ENCODE peak calls at places on chromosomes 13 and 19, in eight cellular contexts. H, R, P, U, K, C, X and G are unnamed samples.

GRCh38 chr19:10346509-10346908 is 7.1 kb upstream of the ICAM3 start:
- DNase-seq in H (no peak), K (no peak), P (no peak), R (no peak), U (no peak), X (no peak), C (no peak), G (no peak)

GRCh38 chr19:7191946-7192691 is 102.1 kb downstream of the INSR start:
- DNase-seq in U (peak; percentile 56), P (no peak), H (no peak), R (no peak), C (no peak), X (no peak), K (no peak), G (peak; percentile 74)

GRCh38 chr13:41213316-41213715 is 18.9 kb upstream of the KBTBD7 start:
- DNase-seq in X (no peak), K (no peak), C (no peak), H (no peak), R (no peak), P (no peak), U (no peak), G (no peak)

GRCh38 chr19:5166262-5166661 is 174.3 kb downstream of the PTPRS start:
- DNase-seq in K (no peak), U (no peak), H (no peak), P (no peak), C (peak; percentile 17), X (no peak), R (no peak), G (no peak)

GRCh38 chr13:52395704-52396103 is 10.3 kb downstream of the THSD1 start:
- DNase-seq in C (no peak), U (no peak), R (no peak), K (peak; percentile 50), P (no peak), X (no peak), H (no peak), G (no peak)

GRCh38 chr13:20637811-20638210 is 65.7 kb upstream of the IL17D start:
- DNase-seq in P (no peak), C (no peak), R (no peak), X (no peak), U (no peak), K (no peak), H (no peak), G (no peak)

GRCh38 chr13:98842858-98843481 is 90.5 kb upstream of the SLC15A1 start:
- DNase-seq in X (peak; percentile 54), U (peak; percentile 81), K (peak; percentile 93), H (peak; percentile 86), R (peak; percentile 74), P (peak; percentile 49), C (peak; percentile 43), G (peak; percentile 69)

GRCh38 chr19:3335431-3336350 is 30.7 kb upstream of the NFIC start:
- DNase-seq in U (peak; percentile 90), P (no peak), C (no peak), K (peak; percentile 48), X (no peak), H (no peak), R (peak; percentile 63), G (no peak)

GRCh38 chr19:2819540-2820111 is at the start of gene ZNF554:
- DNase-seq in H (peak; percentile 100), C (peak; percentile 79), K (peak; percentile 98), R (peak; percentile 99), P (peak; percentile 99), X (peak; percentile 95), U (peak; percentile 97), G (peak; percentile 99)

GRCh38 chr13:111536239-111536638 is 215.8 kb downstream of the TEX29 start:
- DNase-seq in R (no peak), X (no peak), P (no peak), C (no peak), U (no peak), K (no peak), H (no peak), G (no peak)

GRCh38 chr13:94550030-94550738 is 45.8 kb downstream of the TGDS start:
- DNase-seq in R (no peak), U (peak; percentile 47), X (no peak), P (no peak), C (peak; percentile 7), K (no peak), H (no peak), G (no peak)

GRCh38 chr19:35742121-35742724 is at the start of gene IGFLR1:
- DNase-seq in R (no peak), X (no peak), U (no peak), P (no peak), C (no peak), H (no peak), K (no peak), G (peak; percentile 94)

GRCh38 chr19:4057913-4058695 is 8.6 kb downstream of the ZBTB7A start:
- DNase-seq in C (peak; percentile 63), P (no peak), R (peak; percentile 87), U (peak; percentile 97), X (peak; percentile 88), H (no peak), K (peak; percentile 78), G (peak; percentile 82)

GRCh38 chr19:45645631-45646344 is 6.6 kb upstream of the EML2 start:
- DNase-seq in P (peak; percentile 44), R (peak; percentile 84), U (peak; percentile 70), X (peak; percentile 87), C (no peak), H (peak; percentile 91), K (peak; percentile 98), G (peak; percentile 90)

GRCh38 chr19:4009990-4010807 is 2.7 kb downstream of the PIAS4 start:
- DNase-seq in X (no peak), H (no peak), U (peak; percentile 50), R (no peak), P (no peak), C (no peak), K (peak; percentile 85), G (no peak)

GRCh38 chr13:99811067-99811715 is 160.4 kb downstream of the ZIC5 start:
- DNase-seq in P (no peak), K (no peak), C (no peak), R (no peak), H (no peak), U (no peak), X (no peak), G (no peak)

GRCh38 chr19:31269425-31270127 is 79.7 kb downstream of the TSHZ3 start:
- DNase-seq in P (no peak), R (no peak), U (peak; percentile 64), X (no peak), H (no peak), K (no peak), C (no peak), G (no peak)

GRCh38 chr19:2145831-2146241 is 5.5 kb downstream of the AP3D1 start:
- DNase-seq in H (no peak), R (no peak), X (no peak), K (no peak), P (no peak), U (no peak), C (no peak), G (peak; percentile 61)

GRCh38 chr13:110509971-110510786 is 51.3 kb downstream of the RAB20 start:
- DNase-seq in H (no peak), R (peak; percentile 40), U (no peak), P (no peak), X (no peak), K (no peak), C (no peak), G (no peak)

GRCh38 chr13:110507678-110508381 is 53.7 kb downstream of the RAB20 start:
- DNase-seq in P (no peak), C (no peak), K (no peak), X (peak; percentile 65), R (peak; percentile 52), H (no peak), U (no peak), G (no peak)

GRCh38 chr13:110509478-110509926 is 52.0 kb downstream of the RAB20 start:
- DNase-seq in R (no peak), K (no peak), C (no peak), U (no peak), P (no peak), H (no peak), X (no peak), G (no peak)

GRCh38 chr13:110512198-110512740 is 49.3 kb downstream of the RAB20 start:
- DNase-seq in C (no peak), U (no peak), H (no peak), X (no peak), P (no peak), K (no peak), R (no peak), G (no peak)

DNA sequence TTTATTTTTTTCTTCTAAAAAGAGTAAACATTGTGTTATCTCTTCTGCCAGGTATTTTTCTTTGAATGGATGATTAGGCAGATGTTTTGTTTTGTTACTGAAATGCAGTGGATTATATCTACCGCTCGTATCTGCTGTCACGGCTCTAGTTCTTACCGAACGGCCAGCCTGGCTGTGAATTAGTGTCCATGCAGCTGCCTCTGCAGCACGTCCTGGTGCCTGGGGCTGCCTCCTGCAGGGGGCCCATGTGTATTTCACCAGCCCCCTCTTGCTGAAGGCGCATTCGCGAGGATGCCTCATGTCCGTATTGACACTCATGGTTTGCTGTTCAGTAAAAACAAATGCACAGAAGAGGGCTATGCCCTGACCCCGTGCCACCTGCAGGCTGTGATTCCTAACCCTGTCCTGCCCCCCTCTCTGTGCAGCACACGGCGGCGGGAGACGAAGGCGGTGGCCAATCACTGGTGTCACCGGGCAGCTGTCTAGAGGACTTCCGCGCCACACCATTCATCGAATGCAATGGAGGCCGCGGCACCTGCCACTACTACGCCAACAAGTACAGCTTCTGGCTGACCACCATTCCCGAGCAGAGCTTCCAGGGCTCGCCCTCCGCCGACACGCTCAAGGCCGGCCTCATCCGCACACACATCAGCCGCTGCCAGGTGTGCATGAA is 49.9 kb downstream of the RAB20 start:
- DNase-seq in H (no peak), C (no peak), X (no peak), R (no peak), K (no peak), U (no peak), P (no peak), G (no peak)
- TF ChIP-seq CTCF in H (no peak), C (no peak), X (no peak), R (no peak), K (peak; percentile 23), U (no peak), P (no peak), G (no peak)

DNA sequence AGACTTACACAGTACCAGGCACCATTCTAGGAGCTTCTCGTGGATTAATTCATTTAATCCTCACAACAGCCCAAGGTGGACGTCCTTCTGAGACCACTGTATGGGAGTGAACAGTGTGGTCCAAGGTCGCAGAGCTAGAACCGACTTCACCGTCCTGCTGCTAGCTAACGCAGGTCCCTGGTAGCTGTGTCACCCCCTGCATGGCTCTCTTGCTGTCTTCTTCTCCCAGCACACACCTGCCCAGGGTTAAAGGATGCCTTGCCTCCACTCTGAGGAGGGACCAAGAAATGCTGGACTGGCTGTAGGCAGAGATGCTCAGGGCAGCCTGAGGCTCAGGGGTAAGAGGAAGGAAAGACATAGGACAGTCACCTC is 3.0 kb downstream of the AKT2 start:
- DNase-seq in U (no peak), C (no peak), R (no peak), P (no peak), X (no peak), K (no peak), H (no peak), G (no peak)
- TF ChIP-seq CTCF in U (no peak), C (no peak), R (no peak), P (no peak), X (no peak), K (no peak), H (no peak), G (no peak)

GRCh38 chr13:27449936-27450828 is at the start of gene MTIF3:
- DNase-seq in H (peak; percentile 98), C (peak; percentile 41), X (peak; percentile 92), K (peak; percentile 100), U (peak; percentile 94), R (peak; percentile 91), P (peak; percentile 94), G (peak; percentile 98)
- TF ChIP-seq CTCF in H (peak; percentile 2), C (no peak), X (no peak), K (no peak), U (no peak), R (no peak), P (no peak), G (no peak)

GRCh38 chr19:15524781-15525180 is 16.5 kb downstream of the CYP4F22 start:
- DNase-seq in X (no peak), C (no peak), K (no peak), P (no peak), R (no peak), H (no peak), U (no peak), G (no peak)
- TF ChIP-seq CTCF in X (no peak), C (no peak), K (no peak), P (no peak), R (no peak), H (no peak), U (no peak), G (no peak)